ENCODE peak calls at places on chromosomes 16 and 17, in four cellular contexts. C is suprapubic skin, A is transverse colon, H is stomach. T is an unnamed sample.

GRCh38 chr16:15993128-15993527 is 43.7 kb downstream of the ABCC1 start:
- DNase-seq in C (no peak), A (no peak), H (no peak), T (no peak)

GRCh38 chr16:35506898-35507194 is 2047.4 kb downstream of the TP53TG3F start:
- DNase-seq in C (no peak), A (no peak), H (no peak), T (no peak)

GRCh38 chr16:75265911-75266701 is 14.7 kb upstream of the BCAR1 start:
- DNase-seq in C (peak), A (peak), H (peak), T (peak)

GRCh38 chr17:81644496-81644895 is 7.5 kb downstream of the TSPAN10 start:
- DNase-seq in C (no peak), A (no peak), H (no peak), T (no peak)

GRCh38 chr17:34382586-34383224 is 19.7 kb upstream of the CCL1 start:
- DNase-seq in C (no peak), A (peak), H (no peak), T (no peak)

GRCh38 chr16:77213542-77214108 is 14.4 kb downstream of the SYCE1L start:
- DNase-seq in C (no peak), A (no peak), H (no peak), T (no peak)

GRCh38 chr17:56478836-56479447 is 114.6 kb upstream of the NOG start:
- DNase-seq in C (no peak), A (no peak), H (no peak), T (no peak)

GRCh38 chr16:88120812-88121211 is 169.6 kb downstream of the BANP start:
- DNase-seq in C (no peak), A (no peak), H (no peak), T (no peak)

GRCh38 chr17:43416998-43417891 is 18.5 kb downstream of the ARL4D start:
- DNase-seq in C (peak), A (peak), H (peak), T (peak)

GRCh38 chr16:1953734-1954133 is 755 bp downstream of the RPL3L start:
- DNase-seq in C (peak), A (no peak), H (no peak), T (no peak)

GRCh38 chr16:27853101-27853500 is 210.4 kb downstream of the GSG1L start:
- DNase-seq in C (no peak), A (no peak), H (no peak), T (peak)

GRCh38 chr17:48053758-48054237 is 5.6 kb downstream of the NFE2L1 start:
- DNase-seq in C (no peak), A (no peak), H (no peak), T (no peak)

GRCh38 chr17:68089881-68090280 is 54.3 kb downstream of the KPNA2 start:
- DNase-seq in C (no peak), A (peak), H (peak), T (no peak)

GRCh38 chr17:31405941-31406371 is 14.5 kb downstream of the RAB11FIP4 start:
- DNase-seq in C (peak), A (no peak), H (no peak), T (no peak)

GRCh38 chr16:31869511-31870201 is 4.0 kb upstream of the ZNF267 start:
- DNase-seq in C (no peak), A (peak), H (no peak), T (no peak)

GRCh38 chr17:66548158-66548557 is 245.7 kb downstream of the PRKCA start:
- DNase-seq in C (no peak), A (no peak), H (no peak), T (no peak)

GRCh38 chr16:31421587-31421986 is 6.6 kb downstream of the COX6A2 start:
- DNase-seq in C (no peak), A (no peak), H (no peak), T (no peak)

GRCh38 chr16:74865922-74866598 is 91.4 kb upstream of the FA2H start:
- DNase-seq in C (no peak), A (no peak), H (no peak), T (no peak)

GRCh38 chr16:85615852-85616607 is 2.9 kb downstream of the GSE1 start:
- DNase-seq in C (peak), A (peak), H (peak), T (peak)

GRCh38 chr16:14140916-14141315 is 69.8 kb downstream of the MRTFB start:
- DNase-seq in C (no peak), A (no peak), H (no peak), T (no peak)

GRCh38 chr17:17497845-17498520 is 1.8 kb upstream of the RASD1 start:
- DNase-seq in C (no peak), A (no peak), H (no peak), T (peak)

GRCh38 chr17:76353599-76354316 is at the start of gene PRPSAP1:
- DNase-seq in C (peak), A (peak), H (peak), T (peak)

GRCh38 chr16:35752773-35753558 is 2293.6 kb downstream of the TP53TG3F start:
- DNase-seq in C (no peak), A (no peak), H (no peak), T (peak)

GRCh38 chr17:20920813-20921199 is 122.0 kb downstream of the USP22 start:
- DNase-seq in C (no peak), A (no peak), H (no peak), T (no peak)

DNA sequence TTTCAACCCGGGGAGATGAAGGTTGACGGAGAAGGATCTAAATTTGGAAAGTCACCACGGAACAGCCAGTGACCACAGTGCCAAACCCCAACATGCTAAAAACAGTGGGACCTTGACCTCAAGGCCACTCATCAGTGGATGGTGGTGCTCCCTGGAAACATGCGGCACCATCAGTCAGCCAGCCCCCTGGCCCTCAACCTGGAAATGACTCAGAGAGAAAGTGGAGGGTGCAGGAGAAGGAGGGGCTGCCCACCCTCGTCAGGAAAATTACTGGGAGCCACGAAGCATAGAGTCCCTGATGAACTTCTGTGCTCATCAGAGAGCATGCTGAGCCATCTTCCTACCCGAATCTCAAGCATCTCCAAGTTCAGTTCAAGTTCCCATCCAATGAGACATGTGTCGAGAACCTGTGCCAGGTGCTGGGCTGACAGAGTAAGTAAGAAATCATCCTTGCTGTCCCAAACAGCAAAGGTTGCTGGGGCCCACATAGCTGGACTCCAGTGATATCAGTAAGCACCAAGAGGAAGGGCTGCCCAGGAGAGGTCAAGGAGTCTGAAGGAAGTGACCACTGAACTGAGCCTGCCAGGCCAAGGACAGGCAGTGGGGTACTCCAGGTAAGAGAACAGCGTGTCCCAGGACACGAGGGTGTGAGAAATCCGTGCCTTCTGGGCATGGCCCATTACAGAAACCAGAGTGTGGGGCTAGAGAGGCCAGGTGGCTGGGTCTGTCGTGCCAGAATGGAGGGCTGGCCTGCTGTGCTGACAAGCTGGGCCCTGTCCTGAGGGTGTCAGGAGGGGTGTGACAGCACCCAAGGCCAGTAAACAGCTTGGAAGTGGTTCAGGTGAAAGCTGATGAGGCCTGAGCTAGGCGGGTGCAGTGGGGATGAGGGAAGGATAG is 5.2 kb downstream of the PECAM1 start:
- DNase-seq in C (peak), A (peak), H (no peak), T (peak)
- TF ChIP-seq EP300 in C (no peak), A (no peak), H (no peak), T (no peak)

GRCh38 chr17:7014261-7014994 is 2.0 kb downstream of the RNASEK start:
- DNase-seq in C (peak), A (peak), H (peak), T (peak)
- TF ChIP-seq POLR2AphosphoS5 in C (peak), A (peak), H (peak), T (peak)

GRCh38 chr17:2084129-2084765 is 29.3 kb downstream of the HIC1 start:
- DNase-seq in C (peak), A (peak), H (no peak), T (peak)

GRCh38 chr17:2084766-2085647 is 30.1 kb downstream of the HIC1 start:
- DNase-seq in C (peak), A (peak), H (no peak), T (peak)

GRCh38 chr17:2085648-2085949 is 30.7 kb downstream of the HIC1 start:
- DNase-seq in C (peak), A (no peak), H (no peak), T (peak)

GRCh38 chr17:2082003-2082862 is 27.3 kb downstream of the HIC1 start:
- DNase-seq in C (no peak), A (no peak), H (no peak), T (no peak)

GRCh38 chr17:2083613-2084128 is 28.8 kb downstream of the HIC1 start:
- DNase-seq in C (no peak), A (peak), H (no peak), T (no peak)
- TF ChIP-seq EP300 in C (no peak), A (no peak), H (no peak), T (no peak)

GRCh38 chr16:25140459-25140858 is 28.9 kb downstream of the LCMT1 start:
- DNase-seq in C (no peak), A (no peak), H (no peak), T (no peak)

GRCh38 chr16:25138130-25138529 is 26.6 kb downstream of the LCMT1 start:
- DNase-seq in C (no peak), A (no peak), H (no peak), T (no peak)

GRCh38 chr16:25141648-25142047 is 30.1 kb downstream of the LCMT1 start:
- DNase-seq in C (no peak), A (no peak), H (no peak), T (no peak)

GRCh38 chr16:25148568-25149215 is 37.1 kb downstream of the LCMT1 start:
- DNase-seq in C (no peak), A (no peak), H (no peak), T (no peak)

DNA sequence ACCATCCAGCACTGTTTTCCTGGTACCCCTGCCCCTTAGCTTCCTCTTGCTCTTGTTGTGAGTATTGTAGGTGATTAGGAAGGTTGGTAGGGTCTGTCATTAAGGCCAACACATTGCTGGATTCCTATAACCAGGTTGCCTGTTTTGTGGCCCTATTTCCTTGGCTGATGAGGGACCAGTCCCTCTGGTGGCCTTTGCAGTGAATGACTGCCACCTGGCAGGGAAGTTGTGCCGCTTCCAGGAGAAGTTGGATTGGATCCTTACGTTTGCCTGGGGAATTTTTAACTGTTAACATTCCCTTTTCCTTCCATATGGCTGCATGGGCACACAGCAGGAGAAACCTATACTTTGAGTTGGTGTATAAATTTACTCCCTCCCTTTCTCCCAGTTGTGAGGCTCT is 32.4 kb downstream of the LCMT1 start:
- DNase-seq in C (no peak), A (peak), H (no peak), T (no peak)
- TF ChIP-seq POLR2AphosphoS5 in C (no peak), A (no peak), H (no peak), T (no peak)

GRCh38 chr17:28029033-28029432 is 13.4 kb upstream of the NLK start:
- DNase-seq in C (no peak), A (no peak), H (no peak), T (no peak)
- TF ChIP-seq EP300 in C (no peak), A (no peak), H (no peak), T (no peak)

GRCh38 chr17:78919816-78920516 is 5.2 kb downstream of the TIMP2 start:
- DNase-seq in C (no peak), A (no peak), H (no peak), T (no peak)

GRCh38 chr17:78918979-78919378 is 6.2 kb downstream of the TIMP2 start:
- DNase-seq in C (no peak), A (no peak), H (no peak), T (no peak)

GRCh38 chr17:78912082-78912481 is 9.1 kb upstream of the CEP295NL start:
- DNase-seq in C (no peak), A (no peak), H (no peak), T (no peak)

GRCh38 chr17:78917451-78918307 is 7.5 kb downstream of the TIMP2 start:
- DNase-seq in C (no peak), A (no peak), H (no peak), T (no peak)

DNA sequence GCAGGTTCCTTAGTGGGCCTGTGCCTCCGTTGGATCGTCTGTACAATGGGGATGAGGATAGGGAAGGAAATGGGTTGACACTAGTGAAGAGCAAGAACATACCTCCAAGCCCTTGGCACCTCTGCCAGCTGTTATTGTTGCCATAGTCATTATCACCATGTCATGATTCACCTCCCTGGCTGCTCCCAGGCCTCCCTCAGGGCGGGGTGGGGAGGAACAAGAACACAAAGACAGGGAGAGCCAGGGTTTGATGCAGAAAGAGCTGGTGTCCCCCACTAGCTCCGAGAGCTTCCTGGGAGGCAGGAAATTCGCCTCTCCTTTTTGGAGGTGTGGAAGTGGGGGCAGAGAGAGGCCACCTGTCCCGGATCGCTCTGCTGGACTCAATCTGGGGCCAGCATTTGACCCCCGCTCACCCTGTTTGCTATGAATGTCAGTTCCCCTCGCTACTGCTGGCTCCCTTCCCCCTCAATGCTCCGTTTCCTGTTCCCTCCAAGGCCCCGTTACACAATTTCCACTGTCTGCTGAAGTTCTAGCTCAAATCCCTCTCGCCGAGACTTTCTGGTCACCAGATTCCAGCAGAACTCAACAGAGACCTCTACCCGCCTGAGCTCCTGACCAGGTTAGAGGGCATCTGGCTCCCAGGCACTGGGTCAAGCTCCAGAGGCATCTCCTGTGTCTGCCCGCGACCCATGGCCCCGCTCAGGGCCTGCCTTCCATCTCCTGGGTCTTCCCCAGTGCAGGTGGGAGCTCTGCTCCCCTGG is 9.1 kb downstream of the TIMP2 start:
- DNase-seq in C (peak), A (peak), H (peak), T (peak)
- TF ChIP-seq POLR2AphosphoS5 in C (no peak), A (peak), H (no peak), T (peak)

GRCh38 chr17:8138366-8138671 is 13.9 kb downstream of the PER1 start:
- DNase-seq in C (no peak), A (no peak), H (no peak), T (no peak)

GRCh38 chr17:8140413-8141029 is 11.7 kb downstream of the PER1 start:
- DNase-seq in C (peak), A (no peak), H (no peak), T (peak)

GRCh38 chr17:8140058-8140412 is 12.2 kb downstream of the PER1 start:
- DNase-seq in C (no peak), A (no peak), H (no peak), T (peak)

GRCh38 chr17:8137645-8138342 is 13.9 kb upstream of the HES7 start:
- DNase-seq in C (peak), A (no peak), H (no peak), T (peak)

GRCh38 chr17:8138672-8139371 is 13.4 kb downstream of the PER1 start:
- DNase-seq in C (peak), A (peak), H (peak), T (peak)
- TF ChIP-seq EP300 in C (no peak), A (no peak), H (no peak), T (no peak)

GRCh38 chr17:77446959-77447634 is 306.3 kb downstream of the SEC14L1 start:
- DNase-seq in C (no peak), A (no peak), H (no peak), T (no peak)

GRCh38 chr17:77445030-77445907 is 304.5 kb downstream of the SEC14L1 start:
- DNase-seq in C (peak), A (peak), H (peak), T (peak)

GRCh38 chr17:77443743-77444260 is 303.0 kb downstream of the SEC14L1 start:
- DNase-seq in C (no peak), A (no peak), H (no peak), T (no peak)

GRCh38 chr17:77444653-77445029 is 303.9 kb downstream of the SEC14L1 start:
- DNase-seq in C (no peak), A (peak), H (no peak), T (no peak)

DNA sequence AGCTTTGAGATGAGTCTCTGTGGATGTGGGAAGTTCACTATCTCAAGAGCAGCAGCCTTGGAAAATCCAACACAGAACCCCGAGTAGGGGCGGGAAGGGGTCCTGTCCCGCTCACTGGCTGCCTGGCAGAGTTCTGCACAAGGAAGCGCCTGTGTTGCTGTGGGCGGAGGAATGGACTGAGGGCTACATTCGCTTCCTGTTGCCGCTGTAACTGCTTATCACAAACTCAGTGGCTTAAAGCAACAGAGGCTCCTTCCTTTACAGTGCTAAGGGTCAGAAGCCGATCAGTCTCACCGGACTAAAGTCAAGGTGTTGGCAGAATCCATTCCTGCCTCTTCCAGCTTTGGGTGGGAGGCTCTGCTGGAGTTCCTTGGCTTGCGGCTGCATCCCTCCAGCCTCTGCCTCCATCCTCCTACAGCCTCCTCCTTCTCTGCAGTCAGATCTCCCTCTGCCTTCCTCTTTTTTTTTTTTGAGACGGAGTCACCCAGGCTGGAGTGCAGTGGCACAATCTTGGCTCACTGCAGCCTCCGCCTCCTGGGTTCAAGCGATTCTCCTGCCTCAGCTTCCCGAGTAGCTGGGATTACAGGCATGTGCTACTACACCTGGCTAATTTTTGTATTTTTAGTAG is 305.3 kb downstream of the SEC14L1 start:
- DNase-seq in C (no peak), A (peak), H (peak), T (no peak)
- TF ChIP-seq POLR2AphosphoS5 in C (no peak), A (peak), H (peak), T (no peak)

DNA sequence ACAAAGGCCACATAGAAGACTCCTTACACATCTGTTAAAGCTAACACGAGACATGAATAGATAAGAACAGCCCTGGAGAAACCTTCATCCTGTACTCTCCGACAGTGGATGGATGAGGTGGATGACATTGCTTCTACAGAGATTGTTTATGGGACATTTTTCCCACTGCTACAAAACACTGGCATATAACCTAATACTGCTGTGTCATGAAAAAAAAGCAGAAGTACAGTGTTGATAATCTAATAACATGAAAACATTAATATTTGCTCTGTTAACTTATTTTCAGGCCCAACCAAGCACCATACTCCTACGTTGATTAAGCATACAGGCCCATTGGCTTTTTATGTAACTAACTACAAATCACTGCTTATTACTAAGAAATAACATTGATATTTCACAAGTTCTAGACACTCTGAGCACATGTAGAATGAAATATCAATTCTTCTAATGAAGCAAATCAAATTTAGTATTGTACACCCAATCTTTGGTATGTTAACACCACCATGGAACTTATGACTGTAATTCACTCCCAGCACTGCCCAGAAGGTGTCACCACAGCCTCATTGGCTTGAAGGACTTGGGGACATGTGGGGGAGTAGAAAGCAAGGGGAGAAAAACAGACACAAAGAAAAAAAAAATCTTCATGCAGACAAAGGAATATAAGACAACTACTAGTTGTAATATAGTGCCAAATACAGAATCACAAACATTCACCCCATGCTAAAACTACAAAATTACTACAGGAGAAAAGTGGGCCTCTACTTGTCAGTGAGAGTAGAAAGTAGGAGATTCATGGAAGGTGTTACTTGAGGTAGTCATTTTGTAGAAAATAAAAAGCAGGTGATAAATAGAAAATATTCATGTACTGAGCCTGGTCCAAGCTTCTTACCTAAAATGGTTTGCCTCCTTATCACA is 330.0 kb upstream of the PMFBP1 start:
- DNase-seq in C (no peak), A (peak), H (peak), T (no peak)
- TF ChIP-seq EP300 in C (no peak), A (no peak), H (no peak), T (no peak)

T was measured in sigmoid colon.